ENCODE peak calls at places on chromosome 1, in ten cellular contexts. Z is esophagus muscularis mucosa, I is adrenal gland, C is cardiac muscle cell, O is HCT116, N is GM12865, U is AG09309, E is endodermal cell, V is A549, L is HFF-Myc. A is an unnamed sample.

GRCh38 chr1:29760165-29760564 is 523.8 kb downstream of the PTPRU start:
- DNase-seq in Z (no peak), I (no peak), C (no peak), O (no peak), N (no peak), U (no peak), E (no peak), V (no peak), L (no peak), A (no peak)

GRCh38 chr1:225627304-225627947 is 25.5 kb downstream of the ENAH start:
- DNase-seq in Z (no peak), I (no peak), C (peak; percentile 60), O (no peak), N (no peak), U (no peak), E (peak; percentile 64), V (no peak), L (no peak), A (no peak)

GRCh38 chr1:29236993-29237905 is 927 bp downstream of the PTPRU start:
- DNase-seq in Z (no peak), I (no peak), C (peak; percentile 71), O (no peak), N (no peak), U (no peak), E (peak; percentile 83), V (no peak), L (no peak), A (peak; percentile 18)

GRCh38 chr1:247962911-247963588 is 2.0 kb upstream of the OR2AK2 start:
- DNase-seq in Z (no peak), I (no peak), C (no peak), O (no peak), N (no peak), U (no peak), E (no peak), V (no peak), L (no peak), A (no peak)

GRCh38 chr1:51313961-51314777 is 16.2 kb downstream of the TTC39A start:
- DNase-seq in Z (no peak), I (peak; percentile 87), C (no peak), O (no peak), N (no peak), U (peak; percentile 64), E (no peak), V (peak; percentile 32), L (no peak), A (no peak)

GRCh38 chr1:181396171-181396670 is 87.1 kb upstream of the CACNA1E start:
- DNase-seq in Z (no peak), I (no peak), C (no peak), O (no peak), N (no peak), U (no peak), E (no peak), V (no peak), L (no peak), A (peak; percentile 88)

GRCh38 chr1:1907098-1907736 is 7.8 kb upstream of the CALML6 start:
- DNase-seq in Z (no peak), I (peak; percentile 26), C (no peak), O (peak; percentile 13), N (peak; percentile 79), U (no peak), E (no peak), V (no peak), L (no peak), A (no peak)

GRCh38 chr1:47782414-47783165 is 214.6 kb downstream of the TRABD2B start:
- DNase-seq in Z (no peak), I (no peak), C (no peak), O (no peak), N (no peak), U (no peak), E (no peak), V (no peak), L (no peak), A (no peak)

GRCh38 chr1:17055801-17056200 is 2.0 kb upstream of the SDHB start:
- DNase-seq in Z (no peak), I (no peak), C (no peak), O (no peak), N (no peak), U (no peak), E (no peak), V (no peak), L (no peak), A (no peak)

GRCh38 chr1:200739499-200740290 is 1.0 kb downstream of the CAMSAP2 start:
- DNase-seq in Z (no peak), I (peak; percentile 61), C (peak; percentile 77), O (no peak), N (no peak), U (no peak), E (no peak), V (peak; percentile 33), L (no peak), A (peak; percentile 11)

GRCh38 chr1:200740291-200741212 is 1.9 kb downstream of the CAMSAP2 start:
- DNase-seq in Z (no peak), I (no peak), C (no peak), O (no peak), N (no peak), U (peak; percentile 2), E (no peak), V (no peak), L (no peak), A (peak; percentile 3)

GRCh38 chr1:200744143-200744542 is 5.5 kb downstream of the CAMSAP2 start:
- DNase-seq in Z (no peak), I (no peak), C (no peak), O (no peak), N (no peak), U (no peak), E (no peak), V (no peak), L (no peak), A (no peak)

GRCh38 chr1:200738733-200739498 is at the start of gene CAMSAP2:
- DNase-seq in Z (peak; percentile 97), I (peak; percentile 94), C (peak; percentile 93), O (peak; percentile 34), N (peak; percentile 81), U (peak; percentile 46), E (peak; percentile 95), V (peak; percentile 87), L (peak; percentile 56), A (peak; percentile 69)

GRCh38 chr1:200741808-200742207 is 3.1 kb downstream of the CAMSAP2 start:
- DNase-seq in Z (no peak), I (no peak), C (no peak), O (no peak), N (no peak), U (no peak), E (no peak), V (no peak), L (no peak), A (no peak)
- H3K4me3 ChIP-seq in Z (peak overlapping the region; percentile 99), I (peak overlapping the region; percentile 95), C (peak overlapping the region; percentile 90), O (no peak overlapping the region), N (peak overlapping the region; percentile 99), U (peak overlapping the region; percentile 96), E (peak overlapping the region; percentile 99), V (peak overlapping the region; percentile 91), L (peak overlapping the region; percentile 98), A (no peak overlapping the region)

GRCh38 chr1:21669287-21670058 is at the start of gene RAP1GAP:
- DNase-seq in Z (no peak), I (peak; percentile 70), C (peak; percentile 67), O (no peak), N (no peak), U (no peak), E (peak; percentile 82), V (no peak), L (no peak), A (peak; percentile 52)
- H3K4me3 ChIP-seq in Z (peak within 1 kb of the TSS; percentile 49), I (peak within 1 kb of the TSS; percentile 82), C (peak within 1 kb of the TSS; percentile 54), O (no peak within 1 kb of the TSS), N (no peak within 1 kb of the TSS), U (peak within 1 kb of the TSS; percentile 7), E (peak within 1 kb of the TSS; percentile 77), V (peak within 1 kb of the TSS; percentile 45), L (no peak within 1 kb of the TSS), A (peak within 1 kb of the TSS; percentile 65)

DNA sequence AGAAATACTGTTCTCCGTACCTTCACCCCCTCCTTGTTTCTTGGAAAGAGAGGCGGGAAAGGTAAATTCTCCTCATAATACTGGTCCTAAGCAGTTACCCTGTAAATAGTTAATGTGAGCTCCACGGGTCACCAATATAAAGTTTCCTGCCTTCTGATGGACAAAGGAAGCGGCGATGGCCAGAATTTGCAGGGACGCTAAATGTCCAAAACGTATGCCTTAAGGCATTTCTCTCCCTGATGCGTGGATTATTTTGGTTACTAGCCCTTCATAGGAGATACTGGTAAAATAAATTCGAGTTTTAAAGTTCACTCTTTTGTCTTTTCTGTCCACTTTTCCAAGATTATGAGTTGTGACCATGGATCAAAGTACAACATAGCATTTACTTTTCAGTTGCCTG is 913 bp upstream of the PTGS2 start:
- DNase-seq in Z (no peak), I (no peak), C (no peak), O (no peak), N (no peak), U (no peak), E (no peak), V (no peak), L (no peak), A (no peak)
- H3K4me3 ChIP-seq in Z (peak overlapping the region; percentile 80), I (peak overlapping the region; percentile 62), C (peak overlapping the region; percentile 47), O (peak overlapping the region; percentile 72), N (peak overlapping the region; percentile 71), U (peak overlapping the region; percentile 64), E (peak overlapping the region; percentile 94), V (peak overlapping the region; percentile 72), L (peak overlapping the region; percentile 54), A (no peak overlapping the region)

GRCh38 chr1:210235363-210236053 is 2.9 kb downstream of the SERTAD4 start:
- DNase-seq in Z (no peak), I (no peak), C (no peak), O (no peak), N (no peak), U (no peak), E (no peak), V (no peak), L (no peak), A (no peak)

GRCh38 chr1:210236386-210236839 is 3.8 kb downstream of the SERTAD4 start:
- DNase-seq in Z (no peak), I (no peak), C (no peak), O (no peak), N (no peak), U (no peak), E (no peak), V (no peak), L (no peak), A (no peak)

GRCh38 chr1:210237981-210238380 is 5.4 kb downstream of the SERTAD4 start:
- DNase-seq in Z (no peak), I (no peak), C (no peak), O (no peak), N (no peak), U (no peak), E (no peak), V (no peak), L (no peak), A (no peak)

GRCh38 chr1:210237514-210237913 is 4.9 kb downstream of the SERTAD4 start:
- DNase-seq in Z (peak; percentile 57), I (no peak), C (no peak), O (no peak), N (no peak), U (no peak), E (no peak), V (no peak), L (no peak), A (no peak)

DNA sequence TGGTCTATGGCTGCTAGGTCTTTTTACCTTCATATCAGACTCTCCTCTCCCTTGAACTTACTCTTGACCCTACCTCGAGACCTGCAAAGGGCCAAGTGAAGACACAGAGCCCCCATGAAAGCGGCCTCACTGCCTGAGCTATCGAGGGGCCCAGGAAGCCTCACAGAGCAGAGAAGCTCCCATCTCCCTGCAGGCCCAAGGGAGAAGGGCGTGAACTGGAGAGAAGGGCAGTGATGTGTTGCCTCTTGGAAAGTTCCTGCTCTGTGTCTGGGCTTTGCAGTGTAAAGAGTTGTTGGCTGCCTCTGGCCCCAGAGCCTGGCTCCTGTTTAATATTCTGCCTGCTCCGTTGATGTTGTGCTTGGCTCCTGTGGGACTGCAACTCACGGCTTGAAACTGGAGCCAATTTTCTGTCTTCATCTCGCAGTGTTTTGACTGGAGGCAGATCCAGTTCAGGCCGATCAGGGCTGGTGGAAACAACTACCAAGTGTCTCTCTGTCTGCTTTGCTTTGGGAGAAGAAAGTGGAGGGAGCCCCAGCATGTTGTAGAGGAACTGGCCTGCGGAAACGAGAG is 4.3 kb downstream of the SERTAD4 start:
- DNase-seq in Z (no peak), I (no peak), C (peak; percentile 15), O (no peak), N (no peak), U (no peak), E (peak; percentile 62), V (no peak), L (no peak), A (no peak)
- H3K4me3 ChIP-seq in Z (peak overlapping the region; percentile 5), I (no peak overlapping the region), C (no peak overlapping the region), O (no peak overlapping the region), N (no peak overlapping the region), U (no peak overlapping the region), E (no peak overlapping the region), V (no peak overlapping the region), L (no peak overlapping the region), A (no peak overlapping the region)